ENCODE peak calls at places on chromosomes 7 and 10, in five cellular contexts. N, Q, L, S and H are unnamed samples.

GRCh38 chr10:114526112-114526496 is 121.8 kb upstream of the AFAP1L2 start:
- DNase-seq in N (peak), Q (no peak), L (peak), S (no peak), H (no peak)

GRCh38 chr10:8124436-8124835 is 69.9 kb downstream of the GATA3 start:
- DNase-seq in N (no peak), Q (no peak), L (no peak), S (no peak), H (no peak)

GRCh38 chr10:133258066-133258817 is 18.4 kb downstream of the ADAM8 start:
- DNase-seq in N (peak), Q (no peak), L (no peak), S (no peak), H (no peak)

GRCh38 chr7:77427996-77428603 is 12.0 kb upstream of the GSAP start:
- DNase-seq in N (peak), Q (no peak), L (no peak), S (peak), H (no peak)

GRCh38 chr10:114336823-114337509 is 67.3 kb downstream of the AFAP1L2 start:
- DNase-seq in N (no peak), Q (no peak), L (no peak), S (no peak), H (no peak)

GRCh38 chr10:48589266-48589665 is 15.6 kb downstream of the ARHGAP22 start:
- DNase-seq in N (peak), Q (no peak), L (no peak), S (peak), H (peak)

GRCh38 chr7:140923358-140924006 is 1.2 kb downstream of the BRAF start:
- DNase-seq in N (peak), Q (no peak), L (no peak), S (no peak), H (no peak)

GRCh38 chr7:100475549-100475948 is 3.5 kb downstream of the TSC22D4 start:
- DNase-seq in N (no peak), Q (no peak), L (no peak), S (no peak), H (no peak)

GRCh38 chr10:102384053-102384452 is 11.5 kb upstream of the NFKB2 start:
- DNase-seq in N (peak), Q (no peak), L (no peak), S (peak), H (no peak)

GRCh38 chr10:70715853-70716795 is 43.8 kb downstream of the ADAMTS14 start:
- DNase-seq in N (peak), Q (no peak), L (no peak), S (no peak), H (peak)

GRCh38 chr10:71259815-71260501 is 47.6 kb downstream of the UNC5B start:
- DNase-seq in N (peak), Q (no peak), L (no peak), S (no peak), H (no peak)

GRCh38 chr10:83603708-83604107 is 535.6 kb upstream of the GHITM start:
- DNase-seq in N (peak), Q (no peak), L (no peak), S (no peak), H (no peak)